ENCODE peak calls at places on chromosomes 6 and 20, in nine cellular contexts. One of them, this sample, is unnamed.

GRCh38 chr6:129215916-129216525 is 333.1 kb downstream of the LAMA2 start:
- DNase-seq in tibial artery: no peak
- DNase-seq in MCF 10A: no peak
- DNase-seq in astrocyte of the cerebellum: no peak
- DNase-seq in BJ: no peak
- DNase-seq in GM12878: no peak
- DNase-seq in cardiac fibroblast: no peak
- DNase-seq in adrenal gland: no peak
- DNase-seq in endothelial cell: no peak
- DNase-seq in this sample: no peak

GRCh38 chr6:36656441-36656840 is 22.1 kb upstream of the CDKN1A start:
- DNase-seq in endothelial cell: no peak
- DNase-seq in MCF 10A: no peak
- DNase-seq in tibial artery: no peak
- DNase-seq in BJ: no peak
- DNase-seq in cardiac fibroblast: no peak
- DNase-seq in astrocyte of the cerebellum: peak
- DNase-seq in GM12878: no peak
- DNase-seq in adrenal gland: no peak
- DNase-seq in this sample: no peak

GRCh38 chr6:27889628-27890315 is 22.4 kb downstream of the OR2B2 start:
- DNase-seq in cardiac fibroblast: peak
- DNase-seq in astrocyte of the cerebellum: no peak
- DNase-seq in adrenal gland: no peak
- DNase-seq in GM12878: no peak
- DNase-seq in tibial artery: no peak
- DNase-seq in BJ: no peak
- DNase-seq in MCF 10A: peak
- DNase-seq in endothelial cell: no peak
- DNase-seq in this sample: no peak

GRCh38 chr20:45037635-45038034 is 63.3 kb downstream of the KCNS1 start:
- DNase-seq in endothelial cell: no peak
- DNase-seq in MCF 10A: no peak
- DNase-seq in BJ: no peak
- DNase-seq in astrocyte of the cerebellum: no peak
- DNase-seq in adrenal gland: no peak
- DNase-seq in GM12878: no peak
- DNase-seq in tibial artery: no peak
- DNase-seq in cardiac fibroblast: no peak
- DNase-seq in this sample: no peak

GRCh38 chr6:257774-258173 is 34.5 kb upstream of the DUSP22 start:
- DNase-seq in astrocyte of the cerebellum: no peak
- DNase-seq in tibial artery: no peak
- DNase-seq in cardiac fibroblast: no peak
- DNase-seq in MCF 10A: no peak
- DNase-seq in endothelial cell: no peak
- DNase-seq in BJ: no peak
- DNase-seq in GM12878: no peak
- DNase-seq in adrenal gland: no peak
- DNase-seq in this sample: no peak

GRCh38 chr6:101083533-101084172 is 202.5 kb upstream of the ASCC3 start:
- DNase-seq in MCF 10A: peak
- DNase-seq in cardiac fibroblast: peak
- DNase-seq in astrocyte of the cerebellum: no peak
- DNase-seq in GM12878: no peak
- DNase-seq in BJ: peak
- DNase-seq in adrenal gland: no peak
- DNase-seq in tibial artery: no peak
- DNase-seq in endothelial cell: no peak
- DNase-seq in this sample: no peak

GRCh38 chr6:170139531-170139930 is 151.3 kb downstream of the DLL1 start:
- DNase-seq in cardiac fibroblast: no peak
- DNase-seq in astrocyte of the cerebellum: no peak
- DNase-seq in tibial artery: peak
- DNase-seq in adrenal gland: no peak
- DNase-seq in MCF 10A: no peak
- DNase-seq in endothelial cell: no peak
- DNase-seq in BJ: no peak
- DNase-seq in GM12878: no peak
- DNase-seq in this sample: no peak

GRCh38 chr6:90285611-90286381 is 10.8 kb downstream of the BACH2 start:
- DNase-seq in BJ: peak
- DNase-seq in adrenal gland: peak
- DNase-seq in astrocyte of the cerebellum: peak
- DNase-seq in cardiac fibroblast: peak
- DNase-seq in MCF 10A: peak
- DNase-seq in GM12878: peak
- DNase-seq in tibial artery: peak
- DNase-seq in endothelial cell: peak
- DNase-seq in this sample: peak

GRCh38 chr6:133502451-133503259 is 261.5 kb downstream of the EYA4 start:
- DNase-seq in MCF 10A: no peak
- DNase-seq in astrocyte of the cerebellum: peak
- DNase-seq in adrenal gland: no peak
- DNase-seq in endothelial cell: no peak
- DNase-seq in BJ: peak
- DNase-seq in cardiac fibroblast: peak
- DNase-seq in tibial artery: peak
- DNase-seq in GM12878: no peak
- DNase-seq in this sample: no peak

DNA sequence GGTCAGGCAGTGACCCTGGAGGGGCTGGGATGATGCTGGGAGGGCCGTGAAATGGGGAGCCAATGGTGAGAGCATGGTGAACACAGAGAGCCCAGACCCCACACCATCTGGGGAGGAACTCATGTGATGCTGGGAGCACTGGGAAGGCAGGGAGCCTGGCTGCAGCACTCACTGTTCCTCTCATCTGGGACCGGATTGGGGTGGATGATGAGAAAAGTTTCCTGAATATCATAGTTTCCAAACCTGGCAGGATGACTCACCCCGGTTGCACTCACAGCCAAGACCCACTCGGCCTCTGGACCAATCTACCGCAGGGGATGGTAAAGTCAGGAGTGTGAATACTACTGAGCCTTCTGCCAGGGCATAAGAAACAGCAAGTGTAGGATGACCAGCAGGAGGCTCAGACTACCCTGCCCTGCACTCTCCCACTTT is 21.8 kb downstream of the ULBP1 start:
- DNase-seq in astrocyte of the cerebellum: no peak
- DNase-seq in endothelial cell: no peak
- DNase-seq in BJ: no peak
- DNase-seq in MCF 10A: peak
- DNase-seq in adrenal gland: no peak
- DNase-seq in tibial artery: no peak
- DNase-seq in GM12878: no peak
- DNase-seq in cardiac fibroblast: peak
- DNase-seq in this sample: no peak
- TF ChIP-seq CTCF in astrocyte of the cerebellum: no peak
- TF ChIP-seq CTCF in endothelial cell: no peak
- TF ChIP-seq CTCF in BJ: no peak
- TF ChIP-seq CTCF in MCF 10A: no peak
- TF ChIP-seq CTCF in adrenal gland: no peak
- TF ChIP-seq CTCF in tibial artery: no peak
- TF ChIP-seq CTCF in GM12878: no peak
- TF ChIP-seq CTCF in cardiac fibroblast: no peak
- TF ChIP-seq CTCF in this sample: no peak

DNA sequence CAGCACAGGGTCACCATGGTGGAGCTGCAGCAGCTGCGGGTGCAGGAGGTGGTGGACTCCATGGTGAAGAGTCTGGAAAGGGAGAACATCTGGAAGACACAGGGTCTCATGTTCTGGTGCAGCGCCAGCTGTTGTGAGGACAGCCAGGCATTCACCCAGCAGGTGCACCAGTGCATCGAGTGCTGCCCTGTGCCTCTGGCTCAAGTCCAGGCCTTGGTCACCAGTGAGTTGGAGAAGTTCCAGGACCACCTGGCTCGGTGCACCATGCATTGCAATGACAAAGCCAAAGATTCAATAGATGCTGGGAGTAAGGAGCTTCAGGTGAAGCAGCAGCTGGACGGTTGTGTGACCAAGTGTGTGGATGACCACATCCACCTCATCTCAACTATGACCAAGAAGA is 22.9 kb upstream of the RIPK1 start:
- DNase-seq in adrenal gland: no peak
- DNase-seq in cardiac fibroblast: no peak
- DNase-seq in GM12878: no peak
- DNase-seq in MCF 10A: no peak
- DNase-seq in endothelial cell: no peak
- DNase-seq in BJ: no peak
- DNase-seq in astrocyte of the cerebellum: no peak
- DNase-seq in tibial artery: no peak
- DNase-seq in this sample: no peak
- TF ChIP-seq CTCF in adrenal gland: no peak
- TF ChIP-seq CTCF in cardiac fibroblast: no peak
- TF ChIP-seq CTCF in GM12878: no peak
- TF ChIP-seq CTCF in MCF 10A: no peak
- TF ChIP-seq CTCF in endothelial cell: no peak
- TF ChIP-seq CTCF in BJ: no peak
- TF ChIP-seq CTCF in astrocyte of the cerebellum: no peak
- TF ChIP-seq CTCF in tibial artery: no peak
- TF ChIP-seq CTCF in this sample: no peak

DNA sequence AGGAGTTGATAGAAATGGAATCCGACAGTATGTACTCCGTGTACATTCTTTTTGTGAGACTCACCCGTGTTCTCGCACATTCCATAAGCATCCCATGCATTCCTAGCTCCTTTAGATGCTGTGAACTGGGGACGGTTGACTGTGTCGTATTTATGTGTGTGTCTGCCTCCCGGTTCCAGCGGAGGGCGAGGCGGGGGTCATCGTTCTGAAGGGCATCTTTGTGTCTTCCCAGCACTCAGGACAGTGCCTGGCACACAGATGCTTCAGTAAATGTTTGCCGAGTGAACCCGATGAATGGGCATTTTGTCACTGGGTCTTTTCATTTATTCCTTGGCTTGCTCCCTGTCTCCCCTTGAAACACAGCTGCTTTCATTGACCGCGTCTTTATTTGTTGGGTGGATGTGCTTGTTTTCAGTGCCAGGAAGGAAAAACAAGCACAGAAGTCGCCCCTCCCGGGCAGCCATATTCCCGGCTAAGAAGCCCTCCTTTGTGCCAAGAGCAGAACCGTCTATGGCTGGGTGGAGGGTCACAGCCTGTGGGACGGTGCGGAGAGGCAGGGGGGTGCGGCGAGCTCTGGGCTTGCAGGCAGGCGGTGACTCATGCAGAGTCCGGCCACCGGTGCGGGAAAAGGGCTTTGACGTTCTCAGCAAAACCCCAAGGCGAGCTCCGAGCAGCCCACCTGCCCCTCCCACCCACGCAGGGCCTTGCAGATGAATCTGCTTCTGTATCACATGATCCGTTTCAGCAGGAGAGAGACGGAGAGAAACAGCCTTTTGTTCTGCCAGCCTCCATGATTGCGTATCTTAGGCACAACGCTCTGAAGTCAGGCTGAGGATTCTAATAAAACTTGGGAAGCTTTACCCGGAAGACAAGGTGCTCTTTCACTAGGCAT is 11.2 kb upstream of the PSMG4 start:
- DNase-seq in BJ: peak
- DNase-seq in adrenal gland: peak
- DNase-seq in endothelial cell: no peak
- DNase-seq in GM12878: no peak
- DNase-seq in tibial artery: no peak
- DNase-seq in MCF 10A: peak
- DNase-seq in astrocyte of the cerebellum: peak
- DNase-seq in cardiac fibroblast: peak
- DNase-seq in this sample: peak
- TF ChIP-seq CTCF in BJ: no peak
- TF ChIP-seq CTCF in adrenal gland: no peak
- TF ChIP-seq CTCF in endothelial cell: no peak
- TF ChIP-seq CTCF in GM12878: no peak
- TF ChIP-seq CTCF in tibial artery: no peak
- TF ChIP-seq CTCF in MCF 10A: no peak
- TF ChIP-seq CTCF in astrocyte of the cerebellum: no peak
- TF ChIP-seq CTCF in cardiac fibroblast: no peak
- TF ChIP-seq CTCF in this sample: no peak

GRCh38 chr20:17956099-17956685 is 12.4 kb downstream of the SNX5 start:
- DNase-seq in adrenal gland: no peak
- DNase-seq in cardiac fibroblast: no peak
- DNase-seq in tibial artery: no peak
- DNase-seq in astrocyte of the cerebellum: no peak
- DNase-seq in GM12878: no peak
- DNase-seq in MCF 10A: no peak
- DNase-seq in BJ: no peak
- DNase-seq in endothelial cell: no peak
- DNase-seq in this sample: no peak

GRCh38 chr20:17952692-17953684 is 15.6 kb downstream of the SNX5 start:
- DNase-seq in tibial artery: no peak
- DNase-seq in endothelial cell: no peak
- DNase-seq in adrenal gland: no peak
- DNase-seq in BJ: no peak
- DNase-seq in astrocyte of the cerebellum: no peak
- DNase-seq in MCF 10A: no peak
- DNase-seq in cardiac fibroblast: no peak
- DNase-seq in GM12878: no peak
- DNase-seq in this sample: no peak

GRCh38 chr20:17951323-17951722 is 17.3 kb downstream of the SNX5 start:
- DNase-seq in cardiac fibroblast: no peak
- DNase-seq in BJ: no peak
- DNase-seq in adrenal gland: no peak
- DNase-seq in astrocyte of the cerebellum: no peak
- DNase-seq in endothelial cell: no peak
- DNase-seq in tibial artery: no peak
- DNase-seq in MCF 10A: no peak
- DNase-seq in GM12878: no peak
- DNase-seq in this sample: no peak

GRCh38 chr20:17955302-17955701 is 13.3 kb downstream of the SNX5 start:
- DNase-seq in BJ: no peak
- DNase-seq in endothelial cell: no peak
- DNase-seq in tibial artery: no peak
- DNase-seq in cardiac fibroblast: no peak
- DNase-seq in adrenal gland: no peak
- DNase-seq in GM12878: no peak
- DNase-seq in MCF 10A: no peak
- DNase-seq in astrocyte of the cerebellum: no peak
- DNase-seq in this sample: no peak

GRCh38 chr20:17953935-17954334 is 14.7 kb downstream of the SNX5 start:
- DNase-seq in astrocyte of the cerebellum: no peak
- DNase-seq in endothelial cell: no peak
- DNase-seq in GM12878: no peak
- DNase-seq in adrenal gland: no peak
- DNase-seq in BJ: no peak
- DNase-seq in tibial artery: no peak
- DNase-seq in cardiac fibroblast: no peak
- DNase-seq in MCF 10A: no peak
- DNase-seq in this sample: no peak
- TF ChIP-seq CTCF in astrocyte of the cerebellum: no peak
- TF ChIP-seq CTCF in endothelial cell: no peak
- TF ChIP-seq CTCF in GM12878: no peak
- TF ChIP-seq CTCF in adrenal gland: no peak
- TF ChIP-seq CTCF in BJ: no peak
- TF ChIP-seq CTCF in tibial artery: no peak
- TF ChIP-seq CTCF in cardiac fibroblast: no peak
- TF ChIP-seq CTCF in MCF 10A: no peak
- TF ChIP-seq CTCF in this sample: no peak

This sample was measured in neural crest cell.